ENCODE peak calls at places on chromosomes 13 and 19, in ten cellular contexts. S is breast epithelium, P is HAP-1, G is ovary, J is suprapubic skin, T is upper lobe of right lung, M is K562, Z is IMR-90, F is GM23338, L is ascending aorta. V is an unnamed sample. For H3K27me3 and H3K36me3, the result is how much of the 10 kb centered on the place peaks cover.

GRCh38 chr13:112248406-112248760 is 127.8 kb upstream of the SPACA7 start:
- DNase-seq in Z (no peak), T (peak), P (no peak), J (peak), G (no peak), M (no peak), L (no peak), S (no peak), F (no peak), V (peak)

GRCh38 chr19:8569066-8569761 is 8.0 kb downstream of the MYO1F start:
- DNase-seq in L (peak), T (no peak), P (no peak), G (no peak), J (no peak), Z (peak), M (peak), S (no peak), F (no peak), V (no peak)

GRCh38 chr13:30972888-30973377 is 40.5 kb downstream of the TEX26 start:
- DNase-seq in G (no peak), P (no peak), S (no peak), L (no peak), Z (peak), F (no peak), M (no peak), J (no peak), T (no peak), V (no peak)

GRCh38 chr19:41939861-41940442 is 11.7 kb upstream of the ERFL start:
- DNase-seq in L (no peak), P (no peak), M (peak), Z (no peak), S (no peak), G (no peak), J (no peak), F (peak), T (peak), V (peak)

GRCh38 chr13:32205426-32206096 is 109.6 kb downstream of the ZAR1L start:
- DNase-seq in J (no peak), T (no peak), P (no peak), S (no peak), G (no peak), F (no peak), L (no peak), M (no peak), Z (peak), V (no peak)

GRCh38 chr13:21149568-21149967 is 26.8 kb downstream of the SKA3 start:
- DNase-seq in M (no peak), F (no peak), J (no peak), L (no peak), Z (peak), P (no peak), S (no peak), T (no peak), G (no peak), V (no peak)

GRCh38 chr19:10968527-10969081 is 7.8 kb downstream of the SMARCA4 start:
- DNase-seq in G (no peak), T (no peak), J (no peak), Z (no peak), S (no peak), M (no peak), F (no peak), P (no peak), L (no peak), V (no peak)

GRCh38 chr13:57633950-57634828 is 2.6 kb downstream of the PCDH17 start:
- DNase-seq in J (no peak), F (peak), Z (no peak), G (no peak), L (no peak), S (no peak), T (peak), P (no peak), M (no peak), V (peak)

GRCh38 chr13:40409278-40409677 is 257.2 kb downstream of the FOXO1 start:
- DNase-seq in M (no peak), G (no peak), J (no peak), T (no peak), F (no peak), L (no peak), P (no peak), S (no peak), Z (no peak), V (no peak)

GRCh38 chr19:31266731-31267130 is 82.5 kb downstream of the TSHZ3 start:
- DNase-seq in P (no peak), J (no peak), M (no peak), L (peak), S (no peak), Z (no peak), G (no peak), T (no peak), F (no peak), V (no peak)

GRCh38 chr13:85631801-85632200 is 167.4 kb downstream of the SLITRK6 start:
- DNase-seq in J (no peak), S (no peak), T (no peak), P (no peak), M (no peak), G (no peak), F (no peak), Z (peak), L (no peak), V (no peak)

GRCh38 chr19:39765091-39766076 is 13.3 kb upstream of the LEUTX start:
- DNase-seq in T (no peak), Z (peak), P (peak), J (no peak), G (peak), S (no peak), L (no peak), F (peak), M (peak), V (peak)

GRCh38 chr19:1725100-1726064 is 27.9 kb upstream of the ONECUT3 start:
- DNase-seq in G (no peak), S (no peak), T (no peak), P (peak), J (no peak), L (no peak), M (peak), F (peak), Z (peak), V (peak)

GRCh38 chr13:98105929-98106336 is 37.0 kb upstream of the FARP1 start:
- DNase-seq in F (no peak), M (peak), S (peak), T (no peak), J (no peak), Z (peak), P (peak), L (no peak), G (no peak), V (no peak)

GRCh38 chr13:106155411-106155810 is 380.1 kb downstream of the EFNB2 start:
- DNase-seq in S (no peak), M (no peak), P (no peak), T (no peak), F (no peak), J (no peak), Z (peak), L (no peak), G (no peak), V (no peak)

GRCh38 chr19:14432817-14433453 is at the start of gene PKN1:
- DNase-seq in P (peak), F (peak), S (no peak), G (peak), L (no peak), T (peak), Z (no peak), M (peak), J (no peak), V (peak)

GRCh38 chr13:97012251-97013048 is 18.2 kb upstream of the OXGR1 start:
- DNase-seq in P (no peak), J (no peak), M (no peak), Z (no peak), G (no peak), S (no peak), T (no peak), L (no peak), F (no peak), V (no peak)

GRCh38 chr13:74040200-74040599 is 94.0 kb downstream of the KLF12 start:
- DNase-seq in Z (peak), G (peak), F (peak), S (no peak), T (no peak), P (peak), J (no peak), L (no peak), M (peak), V (peak)

GRCh38 chr13:110340812-110341444 is 33.8 kb downstream of the COL4A2 start:
- DNase-seq in J (no peak), T (peak), M (no peak), Z (peak), S (peak), P (no peak), G (peak), L (peak), F (no peak), V (no peak)

GRCh38 chr13:44331912-44332840 is 41.4 kb upstream of the SERP2 start:
- DNase-seq in J (no peak), M (no peak), S (no peak), G (peak), Z (peak), F (no peak), P (peak), L (peak), T (no peak), V (peak)

GRCh38 chr19:48443731-48444128 is 2.1 kb upstream of the GRWD1 start:
- DNase-seq in Z (no peak), T (no peak), P (no peak), G (no peak), S (no peak), F (peak), L (no peak), J (no peak), M (no peak), V (peak)
- H3K4me3 ChIP-seq in Z (no peak), T (peak), P (no peak), G (no peak), S (peak), F (peak), L (peak), J (peak), M (no peak), V (no peak)

DNA sequence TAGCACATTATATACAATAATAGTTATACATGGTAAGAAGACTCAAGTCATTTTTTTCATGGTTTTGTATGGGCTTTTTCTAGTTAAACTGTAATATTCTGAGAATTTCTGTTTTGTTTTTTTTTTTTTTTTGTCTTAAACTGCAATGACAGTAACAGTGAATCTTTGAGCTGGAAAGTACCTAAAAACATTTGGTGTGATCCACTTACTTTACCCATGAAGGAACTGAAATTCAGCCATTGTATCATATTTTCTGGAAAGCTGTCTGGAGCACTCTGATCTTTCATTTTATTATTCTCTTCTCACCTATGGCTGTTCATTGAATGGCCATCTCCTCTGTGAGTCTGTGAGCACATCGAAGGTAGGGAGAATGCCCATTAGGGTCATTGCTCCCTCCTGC is 37.8 kb downstream of the MYO16 start:
- DNase-seq in G (no peak), S (no peak), F (no peak), Z (no peak), P (no peak), T (no peak), L (no peak), M (no peak), J (no peak), V (no peak)
- H3K27me3 ChIP-seq in G (under half), S (under half), F (under half), Z (under half), P (under half), T (under half), L (under half), M (under half), J (under half), V (under half)

DNA sequence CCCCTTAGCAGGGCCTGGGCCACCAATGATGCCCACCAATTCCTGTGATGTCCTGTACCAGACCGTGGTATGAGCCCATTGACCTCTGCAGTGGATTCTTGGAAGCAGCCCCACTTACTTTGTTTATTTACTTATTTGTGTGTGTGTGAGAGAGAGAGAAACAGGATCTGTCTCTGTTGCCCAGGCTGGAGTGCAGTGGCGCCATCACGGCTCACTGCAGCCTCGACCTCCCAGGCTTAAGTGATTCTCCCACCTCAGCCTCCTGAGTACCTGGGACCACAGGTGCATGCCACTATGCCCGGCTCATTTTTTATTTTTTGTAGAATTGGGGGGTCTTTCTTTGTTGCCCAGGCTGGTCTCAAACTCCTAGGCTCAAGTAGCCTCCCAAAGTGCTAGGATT is 13.0 kb downstream of the MYO9B start:
- DNase-seq in M (no peak), Z (peak), J (no peak), F (no peak), L (no peak), G (no peak), T (no peak), S (no peak), P (no peak), V (no peak)
- H3K36me3 ChIP-seq in M (under half), Z (under half), J (under half), F (under half), L (under half), G (under half), T (under half), S (under half), P (under half), V (under half)

DNA sequence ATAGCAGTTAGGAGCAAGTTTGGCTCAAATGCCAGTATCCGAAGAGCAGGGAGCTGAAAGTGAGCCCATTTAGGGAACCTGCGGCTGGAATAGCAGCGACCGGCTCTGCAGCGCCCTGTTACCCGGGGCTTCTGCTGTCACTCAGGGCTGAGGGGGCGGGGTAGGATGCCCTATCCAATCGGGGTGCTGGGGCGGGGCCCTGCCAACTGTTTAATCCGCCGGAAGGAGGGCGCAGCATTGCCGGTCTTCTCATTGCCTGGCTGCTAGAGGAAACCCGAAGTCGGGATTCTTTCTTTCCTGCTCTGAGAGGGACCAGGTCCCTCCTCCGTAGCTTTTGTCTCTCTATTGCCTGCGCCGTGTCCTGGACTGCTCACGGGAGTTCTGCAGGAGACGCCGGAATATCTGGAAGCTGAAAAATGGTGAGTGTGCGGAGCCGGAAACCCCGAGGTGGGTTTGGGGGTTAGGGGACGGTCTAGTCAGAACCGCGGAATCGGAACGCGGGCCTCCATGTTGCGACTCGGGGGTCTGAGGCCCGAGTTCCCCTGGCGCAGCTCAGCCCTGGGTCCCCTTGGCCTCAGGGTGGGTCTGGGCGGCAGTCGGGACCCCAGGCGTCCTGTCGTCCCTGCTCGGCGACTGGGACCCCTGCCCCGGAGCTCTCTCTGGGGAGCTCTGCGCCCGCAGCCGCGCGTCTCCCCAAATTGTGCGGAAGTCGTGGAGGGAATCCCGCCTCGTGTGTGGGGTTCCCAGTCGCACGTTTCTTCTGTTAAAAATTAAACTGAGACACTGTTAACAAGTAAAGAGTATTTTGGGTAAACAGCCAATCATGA is 22.8 kb downstream of the ZNF763 start:
- DNase-seq in T (peak), J (peak), G (peak), M (peak), L (peak), F (peak), P (peak), Z (peak), S (peak), V (peak)
- H3K4me3 ChIP-seq in T (peak), J (peak), G (peak), M (peak), L (peak), F (peak), P (peak), Z (peak), S (peak), V (peak)

GRCh38 chr19:33927789-33928457 is 131.3 kb downstream of the KCTD15 start:
- DNase-seq in T (no peak), S (no peak), F (peak), P (no peak), L (no peak), Z (no peak), M (no peak), G (no peak), J (no peak), V (no peak)
- H3K27me3 ChIP-seq in T (under half), S (under half), F (under half), P (under half), L (under half), Z (under half), M (under half), G (under half), J (under half), V (under half)